ENCODE peak calls at places on chromosomes 11 and 22, in five cellular contexts. V is PC-3, W is ovary, Y is epithelial cell of esophagus, K is A549. H is an unnamed sample.

GRCh38 chr11:12066799-12067508 is 43.4 kb upstream of the MICAL2 start:
- DNase-seq in V (peak), W (no peak), Y (peak), K (no peak), H (peak)

GRCh38 chr11:31045335-31045734 is 324.2 kb downstream of the DCDC1 start:
- DNase-seq in K (no peak), W (no peak), Y (peak), V (peak), H (peak)

GRCh38 chr22:19410941-19411689 is 20.4 kb downstream of the HIRA start:
- DNase-seq in V (no peak), Y (no peak), W (no peak), K (no peak), H (no peak)

GRCh38 chr11:67252831-67253239 is 13.4 kb upstream of the GRK2 start:
- DNase-seq in Y (peak), V (peak), W (no peak), K (peak), H (no peak)

GRCh38 chr22:23187871-23188700 is 7.8 kb downstream of the BCR start:
- DNase-seq in W (no peak), K (no peak), V (no peak), Y (no peak), H (no peak)

GRCh38 chr11:57885298-57886035 is 123.9 kb downstream of the CTNND1 start:
- DNase-seq in V (peak), W (no peak), Y (peak), K (no peak), H (peak)

GRCh38 chr11:83663446-83663845 is 377.3 kb upstream of the CCDC90B start:
- DNase-seq in V (no peak), W (no peak), K (no peak), Y (peak), H (no peak)

GRCh38 chr11:33869511-33870422 is 22.1 kb downstream of the LMO2 start:
- DNase-seq in V (peak), Y (peak), K (no peak), W (peak), H (no peak)

GRCh38 chr11:131483453-131483852 is 113.0 kb downstream of the NTM start:
- DNase-seq in K (no peak), V (no peak), Y (no peak), W (no peak), H (no peak)

GRCh38 chr22:22684605-22685561 is 40.5 kb downstream of the GGTLC2 start:
- DNase-seq in Y (no peak), W (peak), K (no peak), V (peak), H (no peak)

GRCh38 chr22:39169797-39170466 is 17.5 kb upstream of the CBX7 start:
- DNase-seq in W (no peak), K (no peak), Y (no peak), V (no peak), H (no peak)

GRCh38 chr22:38724926-38725571 is 19.3 kb downstream of the GTPBP1 start:
- DNase-seq in Y (peak), W (no peak), V (peak), K (peak), H (no peak)

GRCh38 chr11:66555416-66555815 is 8.7 kb downstream of the ACTN3 start:
- DNase-seq in W (no peak), V (no peak), K (no peak), Y (no peak), H (no peak)

GRCh38 chr22:48553119-48553518 is 1274.6 kb downstream of the BRD1 start:
- DNase-seq in V (no peak), K (no peak), W (no peak), Y (no peak), H (no peak)

GRCh38 chr11:68206211-68206610 is 6.9 kb downstream of the KMT5B start:
- DNase-seq in W (no peak), V (peak), K (peak), Y (peak), H (peak)

GRCh38 chr11:102666331-102666957 is 39.1 kb downstream of the MMP27 start:
- DNase-seq in K (peak), Y (peak), W (no peak), V (peak), H (peak)

GRCh38 chr22:49677495-49677889 is 150.2 kb downstream of the BRD1 start:
- DNase-seq in K (no peak), W (no peak), V (no peak), Y (no peak), H (no peak)

GRCh38 chr11:68889948-68890446 is 13.6 kb downstream of the MRPL21 start:
- DNase-seq in W (peak), K (peak), V (no peak), Y (peak), H (no peak)

GRCh38 chr11:70333206-70333605 is 62.7 kb downstream of the PPFIA1 start:
- DNase-seq in W (no peak), V (no peak), Y (no peak), K (no peak), H (no peak)

GRCh38 chr11:103581680-103582265 is 454.7 kb upstream of the DDI1 start:
- DNase-seq in Y (no peak), V (no peak), K (no peak), W (no peak), H (no peak)

GRCh38 chr11:126375726-126376125 is 20.2 kb downstream of the ST3GAL4 start:
- DNase-seq in V (peak), Y (peak), K (no peak), W (peak), H (peak)

GRCh38 chr11:8309311-8309710 is 45.6 kb upstream of the LMO1 start:
- DNase-seq in V (no peak), W (no peak), Y (no peak), K (no peak), H (no peak)

GRCh38 chr11:6476571-6476970 is 2.8 kb upstream of the TRIM3 start:
- DNase-seq in K (no peak), W (no peak), V (no peak), Y (no peak), H (no peak)

GRCh38 chr11:63673579-63673978 is 2.4 kb upstream of the ATL3 start:
- DNase-seq in K (no peak), W (no peak), V (peak), Y (no peak), H (no peak)

GRCh38 chr11:69293819-69294505 is at the start of gene MYEOV:
- DNase-seq in Y (peak), V (peak), W (no peak), K (peak), H (peak)

GRCh38 chr22:36415415-36416168 is 27.8 kb upstream of the MYH9 start:
- DNase-seq in Y (peak), W (no peak), V (no peak), K (no peak), H (no peak)

GRCh38 chr11:69943506-69943905 is 124.3 kb upstream of the FGF3 start:
- DNase-seq in W (no peak), Y (no peak), K (no peak), V (no peak), H (no peak)

GRCh38 chr11:76173663-76174062 is 32.6 kb downstream of the WNT11 start:
- DNase-seq in Y (peak), K (no peak), V (peak), W (no peak), H (no peak)

GRCh38 chr22:36325163-36326031 is 62.4 kb downstream of the MYH9 start:
- DNase-seq in Y (peak), K (no peak), V (no peak), W (no peak), H (no peak)

GRCh38 chr11:102733232-102733875 is 8.6 kb upstream of the MMP8 start:
- DNase-seq in Y (peak), K (peak), V (peak), W (no peak), H (peak)

GRCh38 chr11:17161515-17161914 is 46.3 kb downstream of the PIK3C2A start:
- DNase-seq in Y (no peak), K (no peak), V (no peak), W (no peak), H (no peak)

GRCh38 chr11:120186799-120187591 is 23.8 kb upstream of the OAF start:
- DNase-seq in K (no peak), V (peak), Y (peak), W (peak), H (no peak)

GRCh38 chr22:38788016-38788415 is 5.9 kb downstream of the DNAL4 start:
- DNase-seq in Y (no peak), K (no peak), V (no peak), W (no peak), H (no peak)

GRCh38 chr11:44732564-44732963 is 5.8 kb downstream of the TSPAN18 start:
- DNase-seq in W (no peak), K (no peak), V (no peak), Y (no peak), H (no peak)

GRCh38 chr22:26170795-26171194 is 1.5 kb downstream of the SEZ6L start:
- DNase-seq in Y (no peak), K (no peak), W (peak), V (no peak), H (no peak)

GRCh38 chr11:1307998-1308744 is 1.3 kb downstream of the TOLLIP start:
- DNase-seq in W (no peak), K (no peak), Y (peak), V (peak), H (no peak)

GRCh38 chr11:1310772-1311468 is 1.5 kb upstream of the TOLLIP start:
- DNase-seq in K (no peak), Y (no peak), V (no peak), W (no peak), H (no peak)

GRCh38 chr11:1310315-1310687 is 869 bp upstream of the TOLLIP start:
- DNase-seq in K (no peak), Y (no peak), V (no peak), W (no peak), H (no peak)

GRCh38 chr11:1308745-1309497 is 511 bp downstream of the TOLLIP start:
- DNase-seq in K (peak), V (peak), W (no peak), Y (peak), H (no peak)

DNA sequence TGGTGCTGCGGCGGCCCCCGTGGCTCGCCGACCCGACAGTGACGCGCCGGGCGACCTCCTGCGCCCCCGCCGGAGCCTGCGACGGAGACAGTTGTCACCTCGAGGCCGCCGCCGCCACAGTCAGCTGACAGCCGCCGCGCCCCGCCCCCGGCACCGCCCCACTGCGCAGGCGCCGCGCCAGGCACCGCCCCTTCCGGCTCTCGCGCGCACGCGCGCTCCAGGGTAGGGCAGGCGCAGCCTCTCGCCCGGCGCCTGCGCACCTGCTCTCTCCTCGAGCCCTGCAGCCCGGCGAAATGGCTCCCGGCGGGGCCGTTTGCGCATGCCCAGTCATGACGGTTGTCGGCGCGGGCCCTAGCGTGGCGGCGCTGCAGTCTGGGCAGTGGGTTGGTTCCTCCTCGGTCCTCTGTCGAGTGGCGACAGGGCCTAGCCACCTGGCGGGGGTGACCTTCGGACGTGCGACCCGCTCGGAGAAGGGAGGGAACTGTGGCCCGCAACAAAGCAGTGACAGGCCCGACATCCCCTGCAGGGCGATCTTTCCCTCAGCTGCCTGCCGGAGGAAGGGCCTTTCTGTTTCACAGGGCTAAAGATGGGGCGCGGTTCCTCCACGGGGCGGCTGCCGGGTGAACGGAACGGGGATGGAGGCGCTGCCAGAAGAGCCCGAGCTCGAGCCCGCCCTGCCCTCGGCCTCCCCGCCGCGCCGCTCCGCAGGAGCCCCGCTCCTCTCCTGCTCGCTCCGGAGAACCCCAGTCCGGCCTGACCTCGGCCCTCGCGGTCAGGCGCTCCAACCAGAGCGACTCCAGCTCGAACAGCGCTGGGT is at the start of gene TOLLIP:
- DNase-seq in W (peak), K (peak), Y (peak), V (peak), H (peak)
- TF ChIP-seq CTCF in W (no peak), K (peak), Y (no peak), V (peak), H (peak)

GRCh38 chr11:1882265-1883238 is 9.1 kb downstream of the PRR33 start:
- DNase-seq in V (peak), Y (peak), W (peak), K (peak), H (peak)
- H3K4me3 ChIP-seq in V (no peak), Y (no peak), W (no peak), K (no peak), H (no peak)

GRCh38 chr11:89201138-89201537 is 23.5 kb downstream of the TYR start:
- DNase-seq in W (no peak), K (no peak), V (no peak), Y (no peak), H (no peak)

GRCh38 chr11:89203814-89204213 is 26.1 kb downstream of the TYR start:
- DNase-seq in K (no peak), W (no peak), Y (no peak), V (no peak), H (no peak)

GRCh38 chr11:89205378-89205777 is 27.7 kb downstream of the TYR start:
- DNase-seq in K (no peak), Y (peak), W (no peak), V (peak), H (no peak)
- TF ChIP-seq CTCF in K (no peak), Y (peak), W (no peak), V (peak), H (peak)

GRCh38 chr11:118623291-118623655 is 15.9 kb downstream of the PHLDB1 start:
- DNase-seq in W (no peak), V (peak), K (no peak), Y (peak), H (no peak)
- H3K4me3 ChIP-seq in W (no peak), V (peak), K (no peak), Y (peak), H (no peak)

GRCh38 chr11:75158241-75158640 is 7.3 kb downstream of the SLCO2B1 start:
- DNase-seq in V (no peak), Y (peak), W (no peak), K (no peak), H (no peak)

GRCh38 chr11:75160328-75160757 is 9.4 kb downstream of the SLCO2B1 start:
- DNase-seq in W (no peak), V (no peak), K (no peak), Y (no peak), H (no peak)

GRCh38 chr11:75160880-75161279 is 10.0 kb downstream of the SLCO2B1 start:
- DNase-seq in K (no peak), Y (no peak), V (no peak), W (no peak), H (no peak)

GRCh38 chr11:75161506-75161905 is 10.6 kb downstream of the SLCO2B1 start:
- DNase-seq in Y (no peak), W (no peak), V (no peak), K (no peak), H (no peak)

DNA sequence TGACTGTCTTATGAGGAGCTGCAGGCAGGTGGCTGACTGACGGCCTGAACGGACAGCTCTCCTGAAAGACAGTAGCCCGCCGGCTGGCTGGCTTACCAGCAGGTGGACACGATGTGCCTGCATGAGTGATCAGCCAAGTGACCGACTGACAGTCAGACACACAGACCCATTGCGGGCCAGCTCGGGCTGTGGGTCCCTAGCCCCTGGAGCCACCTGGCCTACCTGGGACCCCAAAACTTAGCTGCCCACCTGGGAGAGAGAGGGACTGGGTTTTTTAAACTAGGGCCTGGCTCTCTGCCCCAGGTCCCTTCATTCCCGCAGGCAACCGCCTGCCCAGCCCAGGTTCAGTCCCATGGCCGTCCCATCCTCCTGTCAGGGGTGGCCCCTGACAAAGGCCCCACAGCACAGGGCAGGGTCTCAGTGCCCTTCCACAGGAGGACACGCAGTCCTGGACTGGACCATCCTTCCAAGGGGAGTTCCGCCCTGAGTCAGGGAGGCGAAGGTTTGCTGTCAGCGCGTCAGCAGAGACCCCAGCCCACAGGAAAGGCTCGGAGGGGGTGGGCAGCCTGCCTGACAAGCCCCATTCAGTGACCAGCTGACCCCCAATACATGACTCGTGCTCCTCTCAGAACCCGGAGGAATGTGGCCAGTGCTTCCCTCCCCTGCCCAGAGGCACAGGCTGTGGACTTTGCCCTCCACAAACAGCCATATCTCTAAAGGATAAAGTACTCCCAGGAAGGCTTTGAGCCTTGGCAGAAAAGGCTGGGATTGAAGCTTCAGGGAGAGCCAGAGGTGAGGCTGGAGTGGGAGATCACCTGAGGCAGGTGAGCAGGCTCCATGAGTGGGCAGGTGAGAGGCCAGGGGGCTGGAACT is 8.4 kb downstream of the SLCO2B1 start:
- DNase-seq in V (no peak), K (no peak), W (no peak), Y (no peak), H (no peak)
- TF ChIP-seq CTCF in V (no peak), K (no peak), W (no peak), Y (no peak), H (no peak)

DNA sequence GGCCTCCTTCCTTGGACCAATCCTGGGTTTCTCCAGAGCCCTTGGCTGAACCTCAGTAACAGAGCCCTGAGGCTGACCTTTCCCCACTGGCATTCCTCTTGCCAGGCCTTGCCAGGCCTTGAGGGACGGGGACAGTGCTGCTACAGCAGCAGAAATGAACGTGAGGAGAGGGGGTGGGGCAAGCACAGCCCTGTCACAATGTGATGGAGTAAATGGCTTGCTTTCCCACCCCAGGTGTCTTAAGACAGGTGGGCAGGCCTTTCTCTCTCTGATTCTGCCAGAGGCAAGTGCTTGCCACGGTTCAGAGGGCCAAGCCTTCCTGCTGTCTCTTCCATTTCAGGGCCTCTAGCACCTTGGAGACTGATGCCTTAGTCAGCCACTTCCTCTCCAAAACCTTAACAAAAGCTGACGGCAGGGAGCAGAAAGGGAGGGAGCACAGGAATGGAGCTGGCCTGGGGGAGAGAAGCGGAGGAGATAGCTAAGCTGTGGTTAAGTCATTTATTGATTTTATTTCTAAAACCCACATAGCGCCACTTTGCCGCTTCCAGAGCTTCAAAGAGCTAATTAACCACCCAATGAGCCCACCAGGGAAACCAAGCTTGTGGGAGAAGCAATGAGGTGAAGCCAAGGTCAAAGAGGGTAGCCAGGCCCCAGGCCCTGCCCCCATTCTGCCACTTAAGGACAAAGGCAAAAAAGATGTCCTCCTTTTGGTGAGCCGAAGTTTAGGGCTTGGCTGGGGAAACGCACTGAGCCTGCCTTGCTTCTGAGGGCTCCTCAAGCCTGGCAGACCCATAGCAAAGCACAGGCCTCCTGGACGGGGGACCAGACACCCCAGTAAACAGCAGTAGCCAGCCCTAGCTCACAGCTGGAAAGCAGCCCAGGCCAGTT is 3.4 kb upstream of the PYGM start:
- DNase-seq in V (no peak), K (no peak), W (no peak), Y (peak), H (no peak)
- H3K4me3 ChIP-seq in V (no peak), K (no peak), W (no peak), Y (no peak), H (no peak)

DNA sequence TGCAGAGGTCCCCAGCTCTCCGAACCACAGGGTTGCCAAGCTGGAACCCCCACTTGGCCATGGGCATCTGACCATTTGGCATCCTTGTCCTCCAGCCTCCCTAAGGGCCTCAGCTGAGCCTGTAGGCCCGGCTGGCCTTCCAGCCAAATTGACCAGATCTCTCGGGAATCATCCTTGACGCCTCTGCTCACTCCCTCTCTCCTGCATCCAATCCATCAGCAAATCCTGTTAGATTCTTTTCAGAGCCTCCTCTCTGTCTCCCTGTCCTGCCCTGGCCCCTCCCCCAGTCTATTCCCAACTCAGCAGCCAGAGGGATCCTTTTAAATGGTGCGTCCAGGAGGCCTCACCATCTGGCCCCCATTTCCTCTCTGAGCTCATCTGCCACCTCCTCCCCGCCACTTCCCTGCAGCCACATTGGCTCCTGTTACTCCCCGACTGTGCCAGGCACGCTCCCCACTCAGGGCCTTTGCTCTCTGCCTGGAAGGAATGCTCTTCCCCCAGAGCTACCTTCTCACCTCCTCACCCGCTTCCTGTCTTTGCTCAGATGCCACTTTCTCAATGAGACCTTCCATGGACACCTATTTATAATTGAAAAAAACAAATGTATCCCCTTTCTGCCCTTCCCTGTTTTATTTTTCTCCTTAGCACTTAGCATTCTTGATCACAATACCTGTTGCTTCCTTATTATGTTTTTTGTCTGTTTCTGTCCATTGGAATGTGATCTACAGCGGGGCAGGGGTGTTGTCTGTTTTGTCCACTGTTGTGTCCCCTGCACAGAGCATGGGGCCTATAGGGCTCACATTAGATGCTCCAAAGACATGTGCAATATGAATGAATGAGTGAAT is 78.1 kb downstream of the NFAM1 start:
- DNase-seq in W (no peak), Y (no peak), V (no peak), K (no peak), H (no peak)
- TF ChIP-seq CTCF in W (no peak), Y (peak), V (no peak), K (no peak), H (no peak)

H was measured in LNCaP clone FGC.